ENCODE peak calls at places on chromosomes 5 and 9, in six cellular contexts. V is neural progenitor cell, A is MM.1S, E is neuronal stem cell, Y is OCI-LY7, M is hepatocyte. I is an unnamed sample.

GRCh38 chr9:136196465-136197371 is 8.2 kb downstream of the LHX3 start:
- DNase-seq in A (no peak), V (no peak), M (no peak), Y (peak), E (no peak), I (no peak)

GRCh38 chr5:127206320-127207113 is 84.1 kb upstream of the MEGF10 start:
- DNase-seq in V (no peak), M (peak), E (no peak), A (no peak), Y (no peak), I (peak)

GRCh38 chr9:136648746-136649145 is 14.0 kb upstream of the EGFL7 start:
- DNase-seq in Y (no peak), E (no peak), M (no peak), A (no peak), V (no peak), I (no peak)

GRCh38 chr5:85927632-85928031 is 690.1 kb upstream of the COX7C start:
- DNase-seq in V (no peak), Y (no peak), A (no peak), E (no peak), M (no peak), I (no peak)

GRCh38 chr9:36632892-36633291 is 60.2 kb downstream of the MELK start:
- DNase-seq in Y (peak), E (no peak), V (peak), A (peak), M (peak), I (peak)

GRCh38 chr9:34550016-34550680 is 27.4 kb upstream of the ENHO start:
- DNase-seq in M (no peak), A (no peak), E (no peak), V (no peak), Y (no peak), I (no peak)

GRCh38 chr9:83596899-83597504 is 25.9 kb upstream of the IDNK start:
- DNase-seq in V (peak), M (peak), Y (peak), A (peak), E (peak), I (peak)

GRCh38 chr5:207599-207998 is 10.4 kb downstream of the CCDC127 start:
- DNase-seq in Y (no peak), M (no peak), E (no peak), A (no peak), V (no peak), I (no peak)

GRCh38 chr9:4921449-4921848 is 63.6 kb upstream of the JAK2 start:
- DNase-seq in M (no peak), A (no peak), Y (no peak), E (no peak), V (no peak), I (no peak)

GRCh38 chr5:160357861-160358411 is 12.5 kb downstream of the C1QTNF2 start:
- DNase-seq in M (no peak), E (no peak), V (no peak), A (no peak), Y (no peak), I (no peak)

GRCh38 chr5:140337880-140338279 is 8.5 kb downstream of the HBEGF start:
- DNase-seq in M (no peak), A (no peak), V (no peak), Y (no peak), E (no peak), I (peak)

GRCh38 chr5:66224773-66225553 is 80.9 kb downstream of the SREK1 start:
- DNase-seq in E (no peak), A (no peak), V (no peak), Y (no peak), M (no peak), I (no peak)

GRCh38 chr9:89175739-89176360 is 2.8 kb downstream of the SHC3 start:
- DNase-seq in A (no peak), E (no peak), V (no peak), M (no peak), Y (no peak), I (no peak)

GRCh38 chr5:167020418-167020817 is 1271.0 kb upstream of the WWC1 start:
- DNase-seq in Y (no peak), A (no peak), V (no peak), M (no peak), E (no peak), I (no peak)

GRCh38 chr9:124035001-124035650 is 23.6 kb downstream of the LHX2 start:
- DNase-seq in A (no peak), M (no peak), Y (no peak), V (no peak), E (no peak), I (no peak)

GRCh38 chr9:12813960-12814876 is 39.4 kb downstream of the LURAP1L start:
- DNase-seq in Y (no peak), E (no peak), A (peak), V (no peak), M (peak), I (peak)

GRCh38 chr9:16884952-16885513 is 14.6 kb upstream of the BNC2 start:
- DNase-seq in V (no peak), M (no peak), A (peak), Y (no peak), E (no peak), I (no peak)

GRCh38 chr5:172606156-172606785 is 34.8 kb upstream of the NEURL1B start:
- DNase-seq in V (no peak), A (no peak), Y (no peak), E (no peak), M (no peak), I (no peak)

GRCh38 chr5:150140830-150141229 is 14.8 kb downstream of the PDGFRB start:
- DNase-seq in V (no peak), Y (no peak), M (peak), E (no peak), A (no peak), I (no peak)

GRCh38 chr5:139903805-139904565 is 108.4 kb downstream of the PSD2 start:
- DNase-seq in E (peak), Y (no peak), M (peak), A (no peak), V (peak), I (peak)

GRCh38 chr5:87138091-87138819 is 129.4 kb upstream of the RASA1 start:
- DNase-seq in M (no peak), E (no peak), A (peak), Y (no peak), V (no peak), I (peak)

GRCh38 chr5:87136733-87137132 is 130.9 kb upstream of the RASA1 start:
- DNase-seq in A (peak), M (no peak), E (no peak), Y (no peak), V (no peak), I (no peak)

GRCh38 chr5:87137280-87137679 is 130.4 kb upstream of the RASA1 start:
- DNase-seq in M (no peak), Y (no peak), A (peak), E (no peak), V (no peak), I (no peak)

GRCh38 chr5:87139795-87140194 is 127.9 kb upstream of the RASA1 start:
- DNase-seq in V (no peak), E (no peak), A (peak), M (no peak), Y (no peak), I (peak)

GRCh38 chr5:87141544-87141943 is 126.1 kb upstream of the RASA1 start:
- DNase-seq in E (no peak), M (no peak), V (no peak), A (no peak), Y (no peak), I (no peak)
- H3K4me2 ChIP-seq in E (no peak), M (no peak), V (no peak), A (no peak), Y (no peak), I (no peak)

GRCh38 chr5:31846934-31847333 is 208.0 kb downstream of the PDZD2 start:
- DNase-seq in V (no peak), A (no peak), Y (no peak), E (no peak), M (no peak), I (no peak)

GRCh38 chr5:31851290-31851689 is 212.4 kb downstream of the PDZD2 start:
- DNase-seq in M (no peak), Y (no peak), E (no peak), V (no peak), A (no peak), I (no peak)

GRCh38 chr5:31845351-31845750 is 206.4 kb downstream of the PDZD2 start:
- DNase-seq in M (no peak), A (no peak), V (no peak), E (no peak), Y (no peak), I (peak)

GRCh38 chr5:31844615-31845345 is 205.8 kb downstream of the PDZD2 start:
- DNase-seq in E (no peak), Y (no peak), V (no peak), A (no peak), M (no peak), I (peak)

GRCh38 chr5:31847354-31847753 is 208.4 kb downstream of the PDZD2 start:
- DNase-seq in Y (no peak), E (no peak), A (no peak), V (no peak), M (no peak), I (no peak)
- H3K4me2 ChIP-seq in Y (no peak), E (no peak), A (no peak), V (no peak), M (no peak), I (no peak)

GRCh38 chr9:121279841-121280388 is 12.0 kb downstream of the GSN start:
- DNase-seq in V (no peak), Y (no peak), M (no peak), A (no peak), E (no peak), I (no peak)
- H3K4me2 ChIP-seq in V (no peak), Y (no peak), M (no peak), A (no peak), E (no peak), I (no peak)

GRCh38 chr9:112640311-112640710 is 77.6 kb downstream of the INIP start:
- DNase-seq in E (no peak), V (no peak), Y (no peak), A (no peak), M (no peak), I (no peak)
- H3K4me2 ChIP-seq in E (no peak), V (no peak), Y (no peak), A (no peak), M (no peak), I (no peak)

GRCh38 chr5:177346820-177347219 is 4.6 kb downstream of the LMAN2 start:
- DNase-seq in M (no peak), V (no peak), Y (no peak), A (no peak), E (no peak), I (no peak)
- H3K4me2 ChIP-seq in M (peak), V (no peak), Y (no peak), A (no peak), E (no peak), I (no peak)